ENCODE peak calls at places on chromosomes 13 and 19, in four cellular contexts. One of them, this sample, is unnamed.

GRCh38 chr13:41401371-41401770 is 56.0 kb upstream of the RGCC start:
- DNase-seq in esophagus squamous epithelium: no peak
- DNase-seq in lower lobe of right lung: no peak
- DNase-seq in upper lobe of right lung: no peak
- DNase-seq in this sample: no peak

GRCh38 chr13:113996081-113996911 is 22.4 kb upstream of the C13orf46 start:
- DNase-seq in esophagus squamous epithelium: no peak
- DNase-seq in lower lobe of right lung: peak
- DNase-seq in upper lobe of right lung: no peak
- DNase-seq in this sample: no peak

GRCh38 chr13:23858586-23858985 is 30.6 kb downstream of the MIPEP start:
- DNase-seq in esophagus squamous epithelium: no peak
- DNase-seq in lower lobe of right lung: no peak
- DNase-seq in upper lobe of right lung: no peak
- DNase-seq in this sample: no peak

GRCh38 chr13:101523732-101524131 is 71.3 kb downstream of the ITGBL1 start:
- DNase-seq in esophagus squamous epithelium: no peak
- DNase-seq in lower lobe of right lung: no peak
- DNase-seq in upper lobe of right lung: no peak
- DNase-seq in this sample: no peak

GRCh38 chr13:43132911-43133310 is 109.5 kb downstream of the DNAJC15 start:
- DNase-seq in esophagus squamous epithelium: no peak
- DNase-seq in lower lobe of right lung: no peak
- DNase-seq in upper lobe of right lung: no peak
- DNase-seq in this sample: no peak

GRCh38 chr13:31862828-31863227 is 123.5 kb downstream of the RXFP2 start:
- DNase-seq in esophagus squamous epithelium: no peak
- DNase-seq in lower lobe of right lung: no peak
- DNase-seq in upper lobe of right lung: no peak
- DNase-seq in this sample: no peak

GRCh38 chr13:50015263-50015662 is at the start of gene KCNRG:
- DNase-seq in esophagus squamous epithelium: no peak
- DNase-seq in lower lobe of right lung: no peak
- DNase-seq in upper lobe of right lung: no peak
- DNase-seq in this sample: no peak

GRCh38 chr13:109803822-109804221 is 17.4 kb upstream of the IRS2 start:
- DNase-seq in esophagus squamous epithelium: no peak
- DNase-seq in lower lobe of right lung: no peak
- DNase-seq in upper lobe of right lung: no peak
- DNase-seq in this sample: no peak

GRCh38 chr19:35362261-35363000 is 4.2 kb downstream of the FFAR3 start:
- DNase-seq in esophagus squamous epithelium: no peak
- DNase-seq in lower lobe of right lung: no peak
- DNase-seq in upper lobe of right lung: no peak
- DNase-seq in this sample: no peak

GRCh38 chr19:30355586-30355985 is 16.6 kb upstream of the ZNF536 start:
- DNase-seq in esophagus squamous epithelium: no peak
- DNase-seq in lower lobe of right lung: no peak
- DNase-seq in upper lobe of right lung: no peak
- DNase-seq in this sample: no peak

GRCh38 chr19:19663292-19664120 is at the start of gene ATP13A1:
- DNase-seq in esophagus squamous epithelium: peak
- DNase-seq in lower lobe of right lung: peak
- DNase-seq in upper lobe of right lung: peak
- DNase-seq in this sample: peak
- TF ChIP-seq CTCF in esophagus squamous epithelium: peak
- TF ChIP-seq CTCF in lower lobe of right lung: no peak
- TF ChIP-seq CTCF in upper lobe of right lung: peak
- TF ChIP-seq CTCF in this sample: peak

GRCh38 chr19:41691268-41691970 is 3.3 kb upstream of the CEACAM7 start:
- DNase-seq in esophagus squamous epithelium: no peak
- DNase-seq in lower lobe of right lung: no peak
- DNase-seq in upper lobe of right lung: peak
- DNase-seq in this sample: no peak
- TF ChIP-seq CTCF in esophagus squamous epithelium: peak
- TF ChIP-seq CTCF in lower lobe of right lung: peak
- TF ChIP-seq CTCF in upper lobe of right lung: peak
- TF ChIP-seq CTCF in this sample: peak

DNA sequence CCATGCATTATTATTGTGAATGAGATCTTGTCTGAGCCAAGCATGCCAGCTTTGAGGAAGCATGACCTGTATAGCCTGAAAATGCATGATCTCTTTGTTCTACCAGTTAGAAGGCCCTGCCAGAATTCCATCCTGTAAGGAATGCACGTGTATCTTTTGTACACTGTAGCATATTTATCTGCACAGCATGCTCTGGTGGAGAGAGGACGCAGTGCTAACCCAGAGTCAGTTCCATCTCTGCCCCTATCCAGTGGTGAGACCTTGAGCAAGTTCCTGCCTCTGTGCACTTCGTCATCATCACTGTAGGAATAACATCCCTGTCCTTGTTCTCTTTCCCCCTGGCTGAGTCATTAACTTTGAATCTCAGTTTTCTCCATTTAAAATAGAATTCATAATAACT is 233.8 kb downstream of the SLC7A1 start:
- DNase-seq in esophagus squamous epithelium: no peak
- DNase-seq in lower lobe of right lung: no peak
- DNase-seq in upper lobe of right lung: no peak
- DNase-seq in this sample: no peak
- TF ChIP-seq CTCF in esophagus squamous epithelium: no peak
- TF ChIP-seq CTCF in lower lobe of right lung: no peak
- TF ChIP-seq CTCF in upper lobe of right lung: no peak
- TF ChIP-seq CTCF in this sample: no peak

GRCh38 chr19:57615346-57615745 is 1.3 kb downstream of the ZNF134 start:
- DNase-seq in esophagus squamous epithelium: no peak
- DNase-seq in lower lobe of right lung: no peak
- DNase-seq in upper lobe of right lung: no peak
- DNase-seq in this sample: no peak

GRCh38 chr19:57611113-57611512 is 2.9 kb upstream of the ZNF134 start:
- DNase-seq in esophagus squamous epithelium: no peak
- DNase-seq in lower lobe of right lung: no peak
- DNase-seq in upper lobe of right lung: no peak
- DNase-seq in this sample: no peak

DNA sequence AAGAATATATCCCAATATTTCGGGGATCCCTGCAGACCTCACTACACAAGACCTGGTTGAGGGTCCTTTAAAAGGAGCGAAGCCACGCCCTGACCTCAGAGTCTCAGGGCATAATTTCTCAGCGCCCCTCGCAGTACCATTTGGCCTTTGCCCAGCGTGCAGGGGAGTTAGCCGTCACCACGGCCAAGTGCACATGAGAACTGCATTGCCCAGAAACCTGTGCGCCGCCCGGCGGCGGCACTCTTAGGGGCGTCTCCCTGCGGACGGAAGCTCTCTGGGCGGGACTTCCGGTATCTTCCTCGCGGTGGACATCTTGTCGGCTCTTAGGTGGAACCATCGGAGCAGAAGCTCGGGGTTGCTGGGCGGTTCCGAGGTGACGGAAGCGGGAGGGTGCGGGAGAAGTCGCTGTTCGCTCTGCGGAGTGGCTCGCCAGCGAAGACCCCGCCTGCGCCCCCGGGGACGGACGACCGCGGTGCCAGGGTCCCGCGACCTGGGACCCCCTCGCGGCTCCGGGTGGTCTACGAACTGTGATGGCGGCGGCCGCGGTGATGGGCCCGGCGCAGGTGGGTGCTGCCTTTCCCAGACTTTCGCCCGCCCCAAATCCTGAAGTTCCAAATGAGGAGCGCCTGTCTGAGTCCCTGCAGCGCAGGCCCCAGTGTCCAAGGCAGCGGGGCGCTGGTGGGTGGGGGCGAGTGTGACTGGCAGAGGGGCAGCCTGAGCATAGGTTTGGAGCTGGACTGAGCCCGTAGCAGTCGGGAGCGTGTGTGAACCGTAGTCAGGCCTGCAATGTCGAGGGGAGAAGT is at the start of gene ZNF134:
- DNase-seq in esophagus squamous epithelium: peak
- DNase-seq in lower lobe of right lung: peak
- DNase-seq in upper lobe of right lung: peak
- DNase-seq in this sample: peak
- TF ChIP-seq CTCF in esophagus squamous epithelium: peak
- TF ChIP-seq CTCF in lower lobe of right lung: peak
- TF ChIP-seq CTCF in upper lobe of right lung: peak
- TF ChIP-seq CTCF in this sample: peak